ENCODE peak calls at places on chromosome 15, in six cellular contexts. O is cardiac fibroblast, V is cardiac muscle cell, Y is foreskin fibroblast, E is body of pancreas, U is lower lobe of right lung. R is an unnamed sample.

GRCh38 chr15:74812533-74812932 is at the start of gene LMAN1L:
- DNase-seq in O (no peak), V (peak), Y (no peak), E (no peak), U (no peak), R (no peak)

GRCh38 chr15:51622269-51623180 is at the start of gene DMXL2:
- DNase-seq in O (peak), V (peak), Y (peak), E (peak), U (peak), R (peak)

GRCh38 chr15:51110171-51110570 is 15.5 kb upstream of the TNFAIP8L3 start:
- DNase-seq in O (no peak), V (no peak), Y (no peak), E (no peak), U (no peak), R (no peak)

GRCh38 chr15:62920569-62921502 is 121.7 kb upstream of the TPM1 start:
- DNase-seq in O (peak), V (peak), Y (peak), E (no peak), U (no peak), R (peak)

GRCh38 chr15:38680780-38681179 is 116.2 kb upstream of the RASGRP1 start:
- DNase-seq in O (no peak), V (no peak), Y (no peak), E (no peak), U (no peak), R (no peak)

GRCh38 chr15:40313531-40314398 is 6.0 kb upstream of the PLCB2 start:
- DNase-seq in O (no peak), V (no peak), Y (peak), E (peak), U (peak), R (no peak)

GRCh38 chr15:63918317-63918672 is 84.5 kb upstream of the HERC1 start:
- DNase-seq in O (no peak), V (no peak), Y (no peak), E (no peak), U (no peak), R (no peak)

GRCh38 chr15:43483306-43484128 is 9.4 kb downstream of the TP53BP1 start:
- DNase-seq in O (peak), V (peak), Y (peak), E (no peak), U (no peak), R (peak)

GRCh38 chr15:39581501-39582285 is 814 bp downstream of the THBS1 start:
- DNase-seq in O (peak), V (peak), Y (peak), E (peak), U (peak), R (peak)

GRCh38 chr15:32688151-32688639 is 29.6 kb upstream of the GREM1 start:
- DNase-seq in O (peak), V (no peak), Y (no peak), E (peak), U (no peak), R (no peak)

GRCh38 chr15:37888356-37888755 is 46.1 kb upstream of the TMCO5A start:
- DNase-seq in O (no peak), V (no peak), Y (no peak), E (no peak), U (no peak), R (no peak)

GRCh38 chr15:87623832-87624231 is 632.7 kb downstream of the NTRK3 start:
- DNase-seq in O (no peak), V (no peak), Y (no peak), E (no peak), U (no peak), R (no peak)

GRCh38 chr15:39786444-39787056 is 3.9 kb upstream of the FSIP1 start:
- DNase-seq in O (peak), V (peak), Y (peak), E (no peak), U (no peak), R (peak)

GRCh38 chr15:55742498-55742926 is 440 bp downstream of the PRTG start:
- DNase-seq in O (peak), V (peak), Y (peak), E (peak), U (peak), R (peak)

GRCh38 chr15:67783303-67783702 is 42.0 kb upstream of the SKOR1 start:
- DNase-seq in O (no peak), V (no peak), Y (no peak), E (no peak), U (no peak), R (no peak)

GRCh38 chr15:90873998-90874605 is 5.7 kb downstream of the FURIN start:
- DNase-seq in O (no peak), V (no peak), Y (peak), E (peak), U (peak), R (no peak)

GRCh38 chr15:77838595-77838994 is 205.9 kb upstream of the LINGO1 start:
- DNase-seq in O (no peak), V (no peak), Y (no peak), E (no peak), U (peak), R (no peak)

GRCh38 chr15:45855907-45856579 is 221.2 kb downstream of the SQOR start:
- DNase-seq in O (peak), V (no peak), Y (peak), E (no peak), U (no peak), R (no peak)

GRCh38 chr15:100061944-100062343 is 279.8 kb downstream of the ADAMTS17 start:
- DNase-seq in O (no peak), V (no peak), Y (no peak), E (no peak), U (no peak), R (no peak)

GRCh38 chr15:58758141-58758540 is 8.6 kb upstream of the ADAM10 start:
- DNase-seq in O (peak), V (peak), Y (peak), E (no peak), U (no peak), R (peak)

GRCh38 chr15:66785637-66786036 is 83.6 kb downstream of the SMAD6 start:
- DNase-seq in O (no peak), V (peak), Y (no peak), E (no peak), U (no peak), R (no peak)

GRCh38 chr15:67132276-67132675 is 66.9 kb downstream of the SMAD3 start:
- DNase-seq in O (no peak), V (no peak), Y (no peak), E (no peak), U (no peak), R (no peak)

GRCh38 chr15:29126821-29127461 is 142.7 kb downstream of the NSMCE3 start:
- DNase-seq in O (no peak), V (no peak), Y (no peak), E (no peak), U (peak), R (no peak)

GRCh38 chr15:89002281-89002761 is 85.9 kb upstream of the ABHD2 start:
- DNase-seq in O (peak), V (peak), Y (peak), E (no peak), U (peak), R (peak)

GRCh38 chr15:68616397-68616796 is 37.6 kb downstream of the CORO2B start:
- DNase-seq in O (no peak), V (no peak), Y (no peak), E (no peak), U (no peak), R (no peak)

GRCh38 chr15:23642413-23643044 is 5.1 kb downstream of the MAGEL2 start:
- DNase-seq in O (peak), V (peak), Y (peak), E (peak), U (peak), R (peak)

GRCh38 chr15:96500491-96500890 is 170.0 kb downstream of the NR2F2 start:
- DNase-seq in O (no peak), V (no peak), Y (no peak), E (no peak), U (no peak), R (no peak)

GRCh38 chr15:40755821-40756220 is 767 bp upstream of the RMDN3 start:
- DNase-seq in O (peak), V (no peak), Y (no peak), E (no peak), U (no peak), R (no peak)

GRCh38 chr15:44215594-44215993 is 20.5 kb upstream of the FRMD5 start:
- DNase-seq in O (peak), V (peak), Y (peak), E (no peak), U (no peak), R (peak)

DNA sequence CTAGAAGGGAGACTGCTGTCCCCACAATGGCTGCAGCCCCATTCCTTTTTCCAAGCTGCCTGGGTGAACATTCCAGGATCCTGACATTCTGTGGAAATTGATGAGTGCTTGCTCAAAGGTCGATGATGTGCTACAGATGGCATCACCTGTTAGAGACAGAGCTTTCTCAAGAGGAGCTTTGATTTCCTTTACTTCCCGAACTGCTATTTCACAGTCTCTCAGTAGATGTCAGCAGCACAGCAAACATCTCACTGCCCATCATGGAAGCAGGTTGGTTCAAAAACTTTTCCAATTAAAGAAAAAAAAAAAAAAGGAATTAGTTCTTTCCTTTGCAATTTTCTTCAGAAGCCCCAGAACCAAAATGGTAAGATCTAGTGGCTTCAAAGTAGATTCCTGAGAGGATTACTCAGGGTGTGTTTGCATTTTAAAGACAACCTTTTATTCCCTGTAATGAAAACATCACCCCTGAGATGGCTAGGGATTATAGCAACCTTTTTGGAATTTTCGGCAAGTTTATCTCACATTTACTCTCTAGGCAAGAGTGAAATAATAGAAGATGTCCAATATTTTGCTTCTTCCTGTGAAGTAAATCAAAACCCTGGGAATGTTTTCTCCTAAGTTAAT is 44.8 kb downstream of the POLR2M start:
- DNase-seq in O (peak), V (peak), Y (peak), E (no peak), U (no peak), R (peak)
- TF ChIP-seq CTCF in O (peak), V (peak), Y (peak), E (no peak), U (peak), R (peak)

GRCh38 chr15:98649621-98649995 is 1.3 kb downstream of the IGF1R start:
- DNase-seq in O (peak), V (no peak), Y (peak), E (peak), U (peak), R (peak)
- TF ChIP-seq CTCF in O (peak), V (peak), Y (no peak), E (peak), U (no peak), R (peak)

GRCh38 chr15:33857726-33858125 is 110.6 kb upstream of the CHRM5 start:
- DNase-seq in O (no peak), V (no peak), Y (no peak), E (no peak), U (no peak), R (no peak)

GRCh38 chr15:33864360-33865075 is 103.8 kb upstream of the CHRM5 start:
- DNase-seq in O (no peak), V (no peak), Y (no peak), E (no peak), U (no peak), R (peak)

GRCh38 chr15:33858836-33859235 is 109.5 kb upstream of the CHRM5 start:
- DNase-seq in O (no peak), V (no peak), Y (no peak), E (no peak), U (no peak), R (no peak)

GRCh38 chr15:33859992-33860545 is 108.2 kb upstream of the CHRM5 start:
- DNase-seq in O (no peak), V (no peak), Y (no peak), E (no peak), U (no peak), R (no peak)

DNA sequence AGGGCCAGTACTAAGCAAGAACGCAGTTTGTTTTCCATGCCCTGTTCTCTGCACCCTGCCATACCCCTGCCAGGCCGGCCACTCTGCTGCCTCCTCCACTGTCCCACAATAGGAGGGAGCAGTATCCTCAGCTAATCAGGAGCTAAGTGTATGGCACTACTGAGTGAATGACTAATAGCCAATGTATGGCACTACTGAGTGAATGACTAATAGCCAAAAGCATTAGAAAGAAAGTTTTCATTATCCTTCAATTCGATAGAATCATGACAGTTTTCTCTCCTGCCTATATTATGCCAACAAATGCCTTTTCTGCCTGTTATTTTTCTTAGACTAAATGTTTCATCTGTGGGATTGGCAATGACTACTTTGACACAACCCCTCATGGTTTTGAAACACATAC is 107.5 kb upstream of the CHRM5 start:
- DNase-seq in O (peak), V (peak), Y (peak), E (no peak), U (no peak), R (peak)
- TF ChIP-seq CTCF in O (no peak), V (no peak), Y (no peak), E (no peak), U (no peak), R (no peak)

GRCh38 chr15:49620658-49621326 is at the start of the genes DTWD1 and FAM227B:
- DNase-seq in O (peak), V (peak), Y (peak), E (peak), U (peak), R (peak)
- TF ChIP-seq CTCF in O (no peak), V (no peak), Y (no peak), E (peak), U (no peak), R (no peak)

R was measured in fibroblast of the aortic adventitia.